ENCODE peak calls at places on chromosomes 1 and 21, in four cellular contexts. One of them, this sample, is unnamed.

GRCh38 chr1:169891539-169891885 is 2.2 kb downstream of the SCYL3 start:
- DNase-seq in stimulated activated naive CD8-positive, alpha-beta T cell treated with anti-CD3 and anti-CD28 coated beads, Interleukin-15, Interleukin-2, amounts not matched to agents 100 U/mL and 50 U/mL, for 24 hours: no peak
- DNase-seq in left ventricle myocardium superior: no peak
- DNase-seq in central memory CD8-positive, alpha-beta T cell: no peak
- DNase-seq in this sample: no peak

GRCh38 chr1:65310078-65310587 is 790 bp downstream of the DNAJC6 start:
- DNase-seq in stimulated activated naive CD8-positive, alpha-beta T cell treated with anti-CD3 and anti-CD28 coated beads, Interleukin-15, Interleukin-2, amounts not matched to agents 100 U/mL and 50 U/mL, for 24 hours: no peak
- DNase-seq in left ventricle myocardium superior: no peak
- DNase-seq in central memory CD8-positive, alpha-beta T cell: no peak
- DNase-seq in this sample: no peak

GRCh38 chr1:44318097-44319088 is 36.7 kb downstream of the ERI3 start:
- DNase-seq in stimulated activated naive CD8-positive, alpha-beta T cell treated with anti-CD3 and anti-CD28 coated beads, Interleukin-15, Interleukin-2, amounts not matched to agents 100 U/mL and 50 U/mL, for 24 hours: peak; percentile 59
- DNase-seq in left ventricle myocardium superior: no peak
- DNase-seq in central memory CD8-positive, alpha-beta T cell: peak; percentile 23
- DNase-seq in this sample: peak; percentile 23

GRCh38 chr1:44283524-44284173 is 70.4 kb downstream of the DMAP1 start:
- DNase-seq in stimulated activated naive CD8-positive, alpha-beta T cell treated with anti-CD3 and anti-CD28 coated beads, Interleukin-15, Interleukin-2, amounts not matched to agents 100 U/mL and 50 U/mL, for 24 hours: no peak
- DNase-seq in left ventricle myocardium superior: no peak
- DNase-seq in central memory CD8-positive, alpha-beta T cell: no peak
- DNase-seq in this sample: no peak

GRCh38 chr1:67679691-67680090 is 5.3 kb upstream of the GADD45A start:
- DNase-seq in stimulated activated naive CD8-positive, alpha-beta T cell treated with anti-CD3 and anti-CD28 coated beads, Interleukin-15, Interleukin-2, amounts not matched to agents 100 U/mL and 50 U/mL, for 24 hours: no peak
- DNase-seq in left ventricle myocardium superior: no peak
- DNase-seq in central memory CD8-positive, alpha-beta T cell: no peak
- DNase-seq in this sample: no peak

GRCh38 chr21:38661296-38662223 is 144.2 kb upstream of the ETS2 start:
- DNase-seq in stimulated activated naive CD8-positive, alpha-beta T cell treated with anti-CD3 and anti-CD28 coated beads, Interleukin-15, Interleukin-2, amounts not matched to agents 100 U/mL and 50 U/mL, for 24 hours: peak; percentile 18
- DNase-seq in left ventricle myocardium superior: peak; percentile 49
- DNase-seq in central memory CD8-positive, alpha-beta T cell: no peak
- DNase-seq in this sample: no peak

GRCh38 chr21:15285567-15285966 is 220.8 kb upstream of the NRIP1 start:
- DNase-seq in stimulated activated naive CD8-positive, alpha-beta T cell treated with anti-CD3 and anti-CD28 coated beads, Interleukin-15, Interleukin-2, amounts not matched to agents 100 U/mL and 50 U/mL, for 24 hours: no peak
- DNase-seq in left ventricle myocardium superior: no peak
- DNase-seq in central memory CD8-positive, alpha-beta T cell: no peak
- DNase-seq in this sample: no peak

GRCh38 chr1:241423541-241424479 is 66.8 kb upstream of the RGS7 start:
- DNase-seq in stimulated activated naive CD8-positive, alpha-beta T cell treated with anti-CD3 and anti-CD28 coated beads, Interleukin-15, Interleukin-2, amounts not matched to agents 100 U/mL and 50 U/mL, for 24 hours: peak; percentile 24
- DNase-seq in left ventricle myocardium superior: peak; percentile 28
- DNase-seq in central memory CD8-positive, alpha-beta T cell: no peak
- DNase-seq in this sample: no peak

GRCh38 chr1:161192476-161193465 is 6.1 kb downstream of the ADAMTS4 start:
- DNase-seq in stimulated activated naive CD8-positive, alpha-beta T cell treated with anti-CD3 and anti-CD28 coated beads, Interleukin-15, Interleukin-2, amounts not matched to agents 100 U/mL and 50 U/mL, for 24 hours: peak; percentile 67
- DNase-seq in left ventricle myocardium superior: peak; percentile 50
- DNase-seq in central memory CD8-positive, alpha-beta T cell: peak; percentile 51
- DNase-seq in this sample: peak; percentile 47

GRCh38 chr1:36729716-36730510 is 247.2 kb upstream of the CSF3R start:
- DNase-seq in stimulated activated naive CD8-positive, alpha-beta T cell treated with anti-CD3 and anti-CD28 coated beads, Interleukin-15, Interleukin-2, amounts not matched to agents 100 U/mL and 50 U/mL, for 24 hours: no peak
- DNase-seq in left ventricle myocardium superior: no peak
- DNase-seq in central memory CD8-positive, alpha-beta T cell: no peak
- DNase-seq in this sample: no peak

GRCh38 chr1:235090406-235091069 is 38.1 kb downstream of the TOMM20 start:
- DNase-seq in stimulated activated naive CD8-positive, alpha-beta T cell treated with anti-CD3 and anti-CD28 coated beads, Interleukin-15, Interleukin-2, amounts not matched to agents 100 U/mL and 50 U/mL, for 24 hours: no peak
- DNase-seq in left ventricle myocardium superior: no peak
- DNase-seq in central memory CD8-positive, alpha-beta T cell: no peak
- DNase-seq in this sample: no peak

GRCh38 chr1:116064616-116065015 is 46.6 kb upstream of the MAB21L3 start:
- DNase-seq in stimulated activated naive CD8-positive, alpha-beta T cell treated with anti-CD3 and anti-CD28 coated beads, Interleukin-15, Interleukin-2, amounts not matched to agents 100 U/mL and 50 U/mL, for 24 hours: no peak
- DNase-seq in left ventricle myocardium superior: no peak
- DNase-seq in central memory CD8-positive, alpha-beta T cell: no peak
- DNase-seq in this sample: no peak